ENCODE peak calls at places on chromosome 21, in seven cellular contexts. One of them, this sample, is unnamed.

GRCh38 chr21:42102063-42102462 is 30.9 kb downstream of the UMODL1 start:
- DNase-seq in stomach: no peak
- DNase-seq in sigmoid colon: no peak
- DNase-seq in ovary: no peak
- DNase-seq in A549: no peak
- DNase-seq in tibial nerve: no peak
- DNase-seq in GM12878: no peak
- DNase-seq in this sample: no peak

GRCh38 chr21:29342394-29342957 is 43.8 kb downstream of the BACH1 start:
- DNase-seq in stomach: no peak
- DNase-seq in sigmoid colon: peak; percentile 82
- DNase-seq in ovary: no peak
- DNase-seq in A549: peak; percentile 2
- DNase-seq in tibial nerve: peak; percentile 15
- DNase-seq in GM12878: peak; percentile 32
- DNase-seq in this sample: peak; percentile 24

GRCh38 chr21:32256873-32257620 is 21.8 kb downstream of the MIS18A start:
- DNase-seq in stomach: peak; percentile 61
- DNase-seq in sigmoid colon: peak; percentile 89
- DNase-seq in ovary: peak; percentile 88
- DNase-seq in A549: peak; percentile 18
- DNase-seq in tibial nerve: peak; percentile 78
- DNase-seq in GM12878: no peak
- DNase-seq in this sample: peak; percentile 53

GRCh38 chr21:26098758-26099157 is 71.8 kb downstream of the APP start:
- DNase-seq in stomach: no peak
- DNase-seq in sigmoid colon: no peak
- DNase-seq in ovary: no peak
- DNase-seq in A549: no peak
- DNase-seq in tibial nerve: no peak
- DNase-seq in GM12878: no peak
- DNase-seq in this sample: no peak

GRCh38 chr21:32817206-32817605 is 45.7 kb upstream of the PAXBP1 start:
- DNase-seq in stomach: no peak
- DNase-seq in sigmoid colon: no peak
- DNase-seq in ovary: no peak
- DNase-seq in A549: no peak
- DNase-seq in tibial nerve: no peak
- DNase-seq in GM12878: no peak
- DNase-seq in this sample: peak; percentile 59

GRCh38 chr21:42569732-42570301 is 56.2 kb downstream of the SLC37A1 start:
- DNase-seq in stomach: peak; percentile 24
- DNase-seq in sigmoid colon: peak; percentile 19
- DNase-seq in ovary: peak; percentile 19
- DNase-seq in A549: no peak
- DNase-seq in tibial nerve: no peak
- DNase-seq in GM12878: no peak
- DNase-seq in this sample: peak; percentile 1

GRCh38 chr21:42437786-42438185 is 34.1 kb downstream of the UBASH3A start:
- DNase-seq in stomach: no peak
- DNase-seq in sigmoid colon: no peak
- DNase-seq in ovary: no peak
- DNase-seq in A549: no peak
- DNase-seq in tibial nerve: no peak
- DNase-seq in GM12878: no peak
- DNase-seq in this sample: no peak

GRCh38 chr21:42403611-42404231 is at the start of gene UBASH3A:
- DNase-seq in stomach: no peak
- DNase-seq in sigmoid colon: peak; percentile 50
- DNase-seq in ovary: no peak
- DNase-seq in A549: no peak
- DNase-seq in tibial nerve: no peak
- DNase-seq in GM12878: no peak
- DNase-seq in this sample: peak; percentile 14

GRCh38 chr21:42621828-42622199 is 31.6 kb upstream of the PDE9A start:
- DNase-seq in stomach: no peak
- DNase-seq in sigmoid colon: no peak
- DNase-seq in ovary: no peak
- DNase-seq in A549: no peak
- DNase-seq in tibial nerve: no peak
- DNase-seq in GM12878: no peak
- DNase-seq in this sample: no peak

GRCh38 chr21:26169061-26169610 is 1.4 kb downstream of the APP start:
- DNase-seq in stomach: peak; percentile 51
- DNase-seq in sigmoid colon: peak; percentile 70
- DNase-seq in ovary: no peak
- DNase-seq in A549: peak; percentile 43
- DNase-seq in tibial nerve: peak; percentile 39
- DNase-seq in GM12878: peak; percentile 24
- DNase-seq in this sample: peak; percentile 49

GRCh38 chr21:27831821-27832569 is 865.1 kb upstream of the ADAMTS5 start:
- DNase-seq in stomach: no peak
- DNase-seq in sigmoid colon: no peak
- DNase-seq in ovary: no peak
- DNase-seq in A549: no peak
- DNase-seq in tibial nerve: no peak
- DNase-seq in GM12878: no peak
- DNase-seq in this sample: no peak

GRCh38 chr21:41895643-41896493 is 16.7 kb upstream of the PRDM15 start:
- DNase-seq in stomach: no peak
- DNase-seq in sigmoid colon: peak; percentile 52
- DNase-seq in ovary: no peak
- DNase-seq in A549: no peak
- DNase-seq in tibial nerve: no peak
- DNase-seq in GM12878: no peak
- DNase-seq in this sample: peak; percentile 32

GRCh38 chr21:41641821-41642368 is 125.0 kb downstream of the RIPK4 start:
- DNase-seq in stomach: no peak
- DNase-seq in sigmoid colon: peak; percentile 84
- DNase-seq in ovary: peak; percentile 72
- DNase-seq in A549: peak; percentile 43
- DNase-seq in tibial nerve: peak; percentile 71
- DNase-seq in GM12878: no peak
- DNase-seq in this sample: no peak

GRCh38 chr21:42314616-42315295 is 453 bp downstream of the TFF3 start:
- DNase-seq in stomach: no peak
- DNase-seq in sigmoid colon: no peak
- DNase-seq in ovary: no peak
- DNase-seq in A549: no peak
- DNase-seq in tibial nerve: no peak
- DNase-seq in GM12878: no peak
- DNase-seq in this sample: peak; percentile 59

GRCh38 chr21:39319251-39319756 is 5.9 kb upstream of the BRWD1 start:
- DNase-seq in stomach: no peak
- DNase-seq in sigmoid colon: peak; percentile 84
- DNase-seq in ovary: no peak
- DNase-seq in A549: no peak
- DNase-seq in tibial nerve: peak; percentile 25
- DNase-seq in GM12878: no peak
- DNase-seq in this sample: no peak

GRCh38 chr21:32472890-32473765 is 60.6 kb downstream of the EVA1C start:
- DNase-seq in stomach: no peak
- DNase-seq in sigmoid colon: no peak
- DNase-seq in ovary: no peak
- DNase-seq in A549: no peak
- DNase-seq in tibial nerve: no peak
- DNase-seq in GM12878: no peak
- DNase-seq in this sample: no peak

GRCh38 chr21:32359719-32360260 is 33.0 kb downstream of the URB1 start:
- DNase-seq in stomach: no peak
- DNase-seq in sigmoid colon: no peak
- DNase-seq in ovary: no peak
- DNase-seq in A549: peak; percentile 50
- DNase-seq in tibial nerve: no peak
- DNase-seq in GM12878: no peak
- DNase-seq in this sample: no peak

GRCh38 chr21:36744560-36745231 is 45.8 kb downstream of the SIM2 start:
- DNase-seq in stomach: peak; percentile 76
- DNase-seq in sigmoid colon: no peak
- DNase-seq in ovary: no peak
- DNase-seq in A549: no peak
- DNase-seq in tibial nerve: no peak
- DNase-seq in GM12878: no peak
- DNase-seq in this sample: no peak

GRCh38 chr21:29305561-29305960 is 6.8 kb downstream of the BACH1 start:
- DNase-seq in stomach: no peak
- DNase-seq in sigmoid colon: no peak
- DNase-seq in ovary: no peak
- DNase-seq in A549: no peak
- DNase-seq in tibial nerve: no peak
- DNase-seq in GM12878: no peak
- DNase-seq in this sample: no peak

GRCh38 chr21:41024341-41025056 is 143.5 kb upstream of the BACE2 start:
- DNase-seq in stomach: no peak
- DNase-seq in sigmoid colon: no peak
- DNase-seq in ovary: no peak
- DNase-seq in A549: no peak
- DNase-seq in tibial nerve: no peak
- DNase-seq in GM12878: no peak
- DNase-seq in this sample: no peak

GRCh38 chr21:22597660-22598255 is 1599.5 kb downstream of the NCAM2 start:
- DNase-seq in stomach: no peak
- DNase-seq in sigmoid colon: no peak
- DNase-seq in ovary: no peak
- DNase-seq in A549: no peak
- DNase-seq in tibial nerve: no peak
- DNase-seq in GM12878: no peak
- DNase-seq in this sample: no peak

DNA sequence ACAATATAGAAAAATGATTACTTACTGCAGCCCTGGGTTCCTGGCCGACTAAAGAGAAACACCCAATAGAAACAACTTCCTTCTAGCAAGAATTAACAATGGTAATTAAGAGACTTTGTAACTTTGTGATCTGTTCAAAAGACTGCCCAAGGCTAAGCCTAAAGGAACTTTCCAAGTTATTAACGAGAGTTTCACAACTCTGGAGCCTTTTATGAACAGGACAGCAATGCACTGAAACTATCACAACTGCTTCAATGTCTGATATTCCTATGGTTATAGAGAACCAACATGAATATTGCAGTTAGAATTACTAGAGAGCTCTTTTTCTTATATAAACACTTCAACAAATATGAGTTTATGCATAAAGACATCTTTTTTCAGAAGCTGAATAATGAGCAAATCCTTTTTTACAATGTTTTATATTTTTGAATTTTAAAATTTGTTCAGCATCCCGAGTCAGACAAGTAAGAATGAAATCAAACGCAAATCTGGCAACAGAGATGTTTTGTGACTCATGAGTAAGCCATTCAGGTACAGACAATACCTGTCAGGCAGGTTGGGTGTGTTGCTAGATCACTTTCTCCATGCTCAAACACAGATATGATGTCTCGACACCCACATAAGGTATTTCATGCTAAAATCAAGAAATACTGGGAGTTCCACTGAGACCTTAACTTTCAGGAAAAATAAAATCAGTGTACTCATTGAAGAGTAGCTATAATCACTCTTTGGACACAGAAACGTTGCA is 22.2 kb upstream of the KCNJ15 start:
- DNase-seq in stomach: peak; percentile 63
- DNase-seq in sigmoid colon: no peak
- DNase-seq in ovary: no peak
- DNase-seq in A549: no peak
- DNase-seq in tibial nerve: no peak
- DNase-seq in GM12878: no peak
- DNase-seq in this sample: peak; percentile 47
- TF ChIP-seq EP300 in stomach: no peak
- TF ChIP-seq EP300 in sigmoid colon: no peak
- TF ChIP-seq EP300 in ovary: no peak
- TF ChIP-seq EP300 in A549: no peak
- TF ChIP-seq EP300 in tibial nerve: no peak
- TF ChIP-seq EP300 in GM12878: no peak
- TF ChIP-seq EP300 in this sample: no peak

GRCh38 chr21:44006017-44006624 is 6.0 kb upstream of the TRAPPC10 start:
- DNase-seq in stomach: no peak
- DNase-seq in sigmoid colon: peak; percentile 84
- DNase-seq in ovary: peak; percentile 50
- DNase-seq in A549: peak; percentile 58
- DNase-seq in tibial nerve: peak; percentile 13
- DNase-seq in GM12878: no peak
- DNase-seq in this sample: no peak
- TF ChIP-seq POLR2A in stomach: no peak
- TF ChIP-seq POLR2A in sigmoid colon: no peak
- TF ChIP-seq POLR2A in ovary: no peak
- TF ChIP-seq POLR2A in A549: no peak
- TF ChIP-seq POLR2A in tibial nerve: no peak
- TF ChIP-seq POLR2A in GM12878: no peak
- TF ChIP-seq POLR2A in this sample: no peak

GRCh38 chr21:34022557-34023335 is 50.6 kb upstream of the MRPS6 start:
- DNase-seq in stomach: no peak
- DNase-seq in sigmoid colon: peak; percentile 68
- DNase-seq in ovary: no peak
- DNase-seq in A549: no peak
- DNase-seq in tibial nerve: no peak
- DNase-seq in GM12878: no peak
- DNase-seq in this sample: no peak
- H3K4me1 ChIP-seq in stomach: peaks cover 38% of the 10 kb centered on the region
- H3K4me1 ChIP-seq in sigmoid colon: no peaks in the 10 kb centered on the region
- H3K4me1 ChIP-seq in ovary: no peaks in the 10 kb centered on the region
- H3K4me1 ChIP-seq in A549: no peaks in the 10 kb centered on the region
- H3K4me1 ChIP-seq in tibial nerve: peaks cover 20% of the 10 kb centered on the region
- H3K4me1 ChIP-seq in GM12878: peaks cover 57% of the 10 kb centered on the region
- H3K4me1 ChIP-seq in this sample: peaks cover 9% of the 10 kb centered on the region

GRCh38 chr21:15839026-15839425 is 109.2 kb downstream of the USP25 start:
- DNase-seq in stomach: no peak
- DNase-seq in sigmoid colon: no peak
- DNase-seq in ovary: no peak
- DNase-seq in A549: no peak
- DNase-seq in tibial nerve: no peak
- DNase-seq in GM12878: no peak
- DNase-seq in this sample: no peak

GRCh38 chr21:15840406-15840805 is 110.6 kb downstream of the USP25 start:
- DNase-seq in stomach: no peak
- DNase-seq in sigmoid colon: no peak
- DNase-seq in ovary: no peak
- DNase-seq in A549: no peak
- DNase-seq in tibial nerve: no peak
- DNase-seq in GM12878: no peak
- DNase-seq in this sample: no peak

GRCh38 chr21:15837603-15838002 is 107.8 kb downstream of the USP25 start:
- DNase-seq in stomach: no peak
- DNase-seq in sigmoid colon: no peak
- DNase-seq in ovary: no peak
- DNase-seq in A549: no peak
- DNase-seq in tibial nerve: no peak
- DNase-seq in GM12878: no peak
- DNase-seq in this sample: no peak

GRCh38 chr21:15841856-15842564 is 112.2 kb downstream of the USP25 start:
- DNase-seq in stomach: no peak
- DNase-seq in sigmoid colon: no peak
- DNase-seq in ovary: no peak
- DNase-seq in A549: no peak
- DNase-seq in tibial nerve: no peak
- DNase-seq in GM12878: no peak
- DNase-seq in this sample: no peak

DNA sequence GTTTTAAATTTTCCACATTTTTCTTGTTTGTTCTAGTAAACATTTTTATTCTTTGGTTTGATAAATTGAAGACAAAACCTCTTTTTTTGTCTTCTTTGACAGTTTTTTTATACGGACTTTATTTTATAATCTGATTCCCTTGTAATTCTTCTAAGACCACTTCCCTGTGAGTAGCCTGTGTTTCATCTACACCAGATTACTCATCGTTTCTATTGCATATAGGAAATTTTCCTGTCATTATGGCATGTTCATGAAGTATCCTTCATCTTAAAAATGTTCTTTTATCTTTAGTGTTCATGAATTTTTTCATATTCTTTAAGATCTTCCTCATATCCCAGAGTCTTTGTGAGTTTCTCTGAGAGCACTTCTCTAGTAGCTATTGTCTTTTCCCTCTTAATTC is 109.8 kb downstream of the USP25 start:
- DNase-seq in stomach: no peak
- DNase-seq in sigmoid colon: no peak
- DNase-seq in ovary: no peak
- DNase-seq in A549: no peak
- DNase-seq in tibial nerve: no peak
- DNase-seq in GM12878: no peak
- DNase-seq in this sample: no peak
- TF ChIP-seq EP300 in stomach: no peak
- TF ChIP-seq EP300 in sigmoid colon: no peak
- TF ChIP-seq EP300 in ovary: no peak
- TF ChIP-seq EP300 in A549: no peak
- TF ChIP-seq EP300 in tibial nerve: no peak
- TF ChIP-seq EP300 in GM12878: no peak
- TF ChIP-seq EP300 in this sample: no peak